ENCODE peak calls at places on chromosomes 16 and 17, in six cellular contexts. One of them, this sample, is unnamed.

GRCh38 chr17:58991718-58992331 is 114.9 kb downstream of the TRIM37 start:
- DNase-seq in esophagus muscularis mucosa: no peak
- DNase-seq in mesendoderm: peak
- DNase-seq in breast epithelium: no peak
- DNase-seq in heart right ventricle: no peak
- DNase-seq in A549: peak
- DNase-seq in this sample: no peak

GRCh38 chr16:4695473-4696171 is 2.3 kb downstream of the NUDT16L1 start:
- DNase-seq in esophagus muscularis mucosa: no peak
- DNase-seq in mesendoderm: no peak
- DNase-seq in breast epithelium: no peak
- DNase-seq in heart right ventricle: no peak
- DNase-seq in A549: no peak
- DNase-seq in this sample: no peak

GRCh38 chr17:40980594-40980993 is 3.5 kb downstream of the KRT40 start:
- DNase-seq in esophagus muscularis mucosa: no peak
- DNase-seq in mesendoderm: peak
- DNase-seq in breast epithelium: no peak
- DNase-seq in heart right ventricle: no peak
- DNase-seq in A549: no peak
- DNase-seq in this sample: no peak

GRCh38 chr17:47719411-47720152 is 13.5 kb upstream of the TBX21 start:
- DNase-seq in esophagus muscularis mucosa: no peak
- DNase-seq in mesendoderm: no peak
- DNase-seq in breast epithelium: no peak
- DNase-seq in heart right ventricle: no peak
- DNase-seq in A549: no peak
- DNase-seq in this sample: no peak

GRCh38 chr17:50382931-50383330 is 9.9 kb downstream of the EME1 start:
- DNase-seq in esophagus muscularis mucosa: no peak
- DNase-seq in mesendoderm: no peak
- DNase-seq in breast epithelium: no peak
- DNase-seq in heart right ventricle: no peak
- DNase-seq in A549: no peak
- DNase-seq in this sample: no peak

GRCh38 chr17:6494239-6494941 is 50.1 kb downstream of the PIMREG start:
- DNase-seq in esophagus muscularis mucosa: no peak
- DNase-seq in mesendoderm: no peak
- DNase-seq in breast epithelium: no peak
- DNase-seq in heart right ventricle: no peak
- DNase-seq in A549: no peak
- DNase-seq in this sample: no peak

GRCh38 chr16:11806721-11807120 is 9.7 kb upstream of the ZC3H7A start:
- DNase-seq in esophagus muscularis mucosa: no peak
- DNase-seq in mesendoderm: no peak
- DNase-seq in breast epithelium: no peak
- DNase-seq in heart right ventricle: no peak
- DNase-seq in A549: no peak
- DNase-seq in this sample: no peak

GRCh38 chr17:78359936-78360370 is at the start of gene SOCS3:
- DNase-seq in esophagus muscularis mucosa: peak
- DNase-seq in mesendoderm: peak
- DNase-seq in breast epithelium: peak
- DNase-seq in heart right ventricle: peak
- DNase-seq in A549: peak
- DNase-seq in this sample: peak

GRCh38 chr17:29927546-29927945 is 2.5 kb downstream of the SSH2 start:
- DNase-seq in esophagus muscularis mucosa: no peak
- DNase-seq in mesendoderm: no peak
- DNase-seq in breast epithelium: no peak
- DNase-seq in heart right ventricle: no peak
- DNase-seq in A549: no peak
- DNase-seq in this sample: no peak

GRCh38 chr17:71427801-71428200 is 693.0 kb upstream of the SOX9 start:
- DNase-seq in esophagus muscularis mucosa: no peak
- DNase-seq in mesendoderm: no peak
- DNase-seq in breast epithelium: no peak
- DNase-seq in heart right ventricle: no peak
- DNase-seq in A549: no peak
- DNase-seq in this sample: no peak

GRCh38 chr16:57803413-57803990 is 1.2 kb upstream of the KIFC3 start:
- DNase-seq in esophagus muscularis mucosa: no peak
- DNase-seq in mesendoderm: peak
- DNase-seq in breast epithelium: no peak
- DNase-seq in heart right ventricle: peak
- DNase-seq in A549: no peak
- DNase-seq in this sample: no peak
- H3K27ac ChIP-seq in esophagus muscularis mucosa: peak
- H3K27ac ChIP-seq in mesendoderm: peak
- H3K27ac ChIP-seq in breast epithelium: peak
- H3K27ac ChIP-seq in heart right ventricle: peak
- H3K27ac ChIP-seq in A549: peak
- H3K27ac ChIP-seq in this sample: peak

DNA sequence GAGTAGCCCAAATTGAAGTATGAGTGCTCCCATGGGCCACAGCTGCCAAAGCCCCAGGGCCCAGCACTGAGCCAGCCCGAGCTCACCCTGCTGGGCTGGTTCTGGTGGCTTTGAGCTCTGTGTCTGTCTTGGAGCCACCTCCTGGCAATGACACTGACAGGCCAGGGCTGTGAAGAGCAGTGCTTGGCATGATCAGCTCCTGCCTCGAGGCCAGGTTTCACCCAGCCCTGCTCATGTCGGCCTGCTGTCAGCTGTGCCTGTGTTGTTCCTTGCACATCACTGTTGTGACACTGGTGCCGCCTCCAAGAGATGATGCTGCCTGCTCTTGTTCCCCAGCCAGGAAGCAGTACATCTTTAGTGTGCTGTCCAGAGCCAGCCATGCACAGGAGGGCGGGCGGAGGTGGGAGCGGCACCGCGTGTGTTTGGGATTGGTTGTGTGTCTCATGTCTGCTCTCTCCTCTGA is 26.0 kb downstream of the PLD6 start:
- DNase-seq in esophagus muscularis mucosa: no peak
- DNase-seq in mesendoderm: no peak
- DNase-seq in breast epithelium: peak
- DNase-seq in heart right ventricle: peak
- DNase-seq in A549: no peak
- DNase-seq in this sample: no peak
- H3K27ac ChIP-seq in esophagus muscularis mucosa: peak
- H3K27ac ChIP-seq in mesendoderm: no peak
- H3K27ac ChIP-seq in breast epithelium: peak
- H3K27ac ChIP-seq in heart right ventricle: no peak
- H3K27ac ChIP-seq in A549: no peak
- H3K27ac ChIP-seq in this sample: no peak

DNA sequence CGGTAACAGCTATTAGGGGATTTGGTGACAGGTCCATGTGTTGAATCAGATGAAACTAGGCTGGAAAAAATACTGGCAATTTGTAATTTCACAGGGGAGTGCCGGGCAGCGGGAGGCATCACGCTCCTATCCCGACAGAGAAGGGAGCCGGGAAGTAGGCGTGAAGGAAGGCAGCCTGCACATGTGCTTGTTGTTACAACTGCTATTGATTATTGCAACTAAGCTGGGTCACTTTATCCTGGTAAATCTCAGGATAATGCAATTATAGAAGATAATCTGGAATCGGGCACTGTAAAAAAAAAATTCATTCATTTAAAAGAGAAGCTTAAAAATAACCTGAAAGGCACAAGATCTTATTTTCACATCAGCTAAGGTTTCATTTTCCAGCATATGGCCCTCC is 180.6 kb downstream of the FOXL1 start:
- DNase-seq in esophagus muscularis mucosa: no peak
- DNase-seq in mesendoderm: no peak
- DNase-seq in breast epithelium: no peak
- DNase-seq in heart right ventricle: no peak
- DNase-seq in A549: no peak
- DNase-seq in this sample: no peak
- H3K27ac ChIP-seq in esophagus muscularis mucosa: no peak
- H3K27ac ChIP-seq in mesendoderm: no peak
- H3K27ac ChIP-seq in breast epithelium: no peak
- H3K27ac ChIP-seq in heart right ventricle: no peak
- H3K27ac ChIP-seq in A549: no peak
- H3K27ac ChIP-seq in this sample: no peak

DNA sequence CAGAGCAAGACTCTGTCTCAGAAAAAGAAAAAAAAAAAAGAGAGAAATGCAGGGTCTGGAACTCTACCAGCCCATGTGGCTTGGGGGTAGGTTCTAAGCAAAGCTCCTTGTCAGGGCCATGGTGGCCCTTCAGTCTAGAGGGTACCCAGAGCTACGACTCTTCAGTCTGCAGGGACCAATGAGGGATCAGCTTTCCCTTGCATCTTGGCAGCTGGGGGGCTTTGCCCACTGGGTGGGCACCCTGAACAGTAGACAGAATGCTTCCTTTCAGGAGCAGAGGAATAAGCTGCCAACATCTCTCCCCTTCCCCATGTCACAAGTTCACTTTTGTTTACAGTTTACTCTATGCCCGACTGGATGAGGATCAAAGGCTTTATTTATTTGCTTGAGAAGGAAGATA is 16.8 kb downstream of the TRAF4 start:
- DNase-seq in esophagus muscularis mucosa: no peak
- DNase-seq in mesendoderm: no peak
- DNase-seq in breast epithelium: peak
- DNase-seq in heart right ventricle: no peak
- DNase-seq in A549: no peak
- DNase-seq in this sample: no peak
- H3K27ac ChIP-seq in esophagus muscularis mucosa: peak
- H3K27ac ChIP-seq in mesendoderm: peak
- H3K27ac ChIP-seq in breast epithelium: peak
- H3K27ac ChIP-seq in heart right ventricle: no peak
- H3K27ac ChIP-seq in A549: no peak
- H3K27ac ChIP-seq in this sample: peak

GRCh38 chr16:53112015-53112414 is 57.2 kb downstream of the CHD9 start:
- DNase-seq in esophagus muscularis mucosa: no peak
- DNase-seq in mesendoderm: peak
- DNase-seq in breast epithelium: no peak
- DNase-seq in heart right ventricle: no peak
- DNase-seq in A549: no peak
- DNase-seq in this sample: no peak
- H3K27ac ChIP-seq in esophagus muscularis mucosa: no peak
- H3K27ac ChIP-seq in mesendoderm: no peak
- H3K27ac ChIP-seq in breast epithelium: peak
- H3K27ac ChIP-seq in heart right ventricle: no peak
- H3K27ac ChIP-seq in A549: no peak
- H3K27ac ChIP-seq in this sample: no peak

GRCh38 chr17:80453126-80453979 is 23.1 kb downstream of the NPTX1 start:
- DNase-seq in esophagus muscularis mucosa: no peak
- DNase-seq in mesendoderm: no peak
- DNase-seq in breast epithelium: no peak
- DNase-seq in heart right ventricle: no peak
- DNase-seq in A549: no peak
- DNase-seq in this sample: no peak
- H3K27ac ChIP-seq in esophagus muscularis mucosa: peak
- H3K27ac ChIP-seq in mesendoderm: no peak
- H3K27ac ChIP-seq in breast epithelium: no peak
- H3K27ac ChIP-seq in heart right ventricle: no peak
- H3K27ac ChIP-seq in A549: peak
- H3K27ac ChIP-seq in this sample: no peak

GRCh38 chr17:76566613-76566943 is 19.1 kb downstream of the ST6GALNAC2 start:
- DNase-seq in esophagus muscularis mucosa: no peak
- DNase-seq in mesendoderm: peak
- DNase-seq in breast epithelium: no peak
- DNase-seq in heart right ventricle: no peak
- DNase-seq in A549: no peak
- DNase-seq in this sample: no peak
- H3K27ac ChIP-seq in esophagus muscularis mucosa: no peak
- H3K27ac ChIP-seq in mesendoderm: no peak
- H3K27ac ChIP-seq in breast epithelium: peak
- H3K27ac ChIP-seq in heart right ventricle: no peak
- H3K27ac ChIP-seq in A549: no peak
- H3K27ac ChIP-seq in this sample: no peak

GRCh38 chr16:86225905-86226371 is 284.4 kb upstream of the FOXF1 start:
- DNase-seq in esophagus muscularis mucosa: no peak
- DNase-seq in mesendoderm: no peak
- DNase-seq in breast epithelium: peak
- DNase-seq in heart right ventricle: no peak
- DNase-seq in A549: no peak
- DNase-seq in this sample: no peak
- H3K27ac ChIP-seq in esophagus muscularis mucosa: no peak
- H3K27ac ChIP-seq in mesendoderm: no peak
- H3K27ac ChIP-seq in breast epithelium: no peak
- H3K27ac ChIP-seq in heart right ventricle: no peak
- H3K27ac ChIP-seq in A549: no peak
- H3K27ac ChIP-seq in this sample: no peak

This sample was measured in caudate nucleus.